ENCODE peak calls at places on chromosomes 12 and 14, in nine cellular contexts. One of them, this sample, is unnamed.

GRCh38 chr12:56518570-56518969 is 3.0 kb upstream of the RBMS2 start:
- DNase-seq in psoas muscle: no peak
- DNase-seq in upper lobe of right lung: no peak
- DNase-seq in OCI-LY7: no peak
- DNase-seq in hepatocyte: no peak
- DNase-seq in PC-9: peak; percentile 41
- DNase-seq in fibroblast of lung: no peak
- DNase-seq in AG04450: no peak
- DNase-seq in thyroid gland: no peak
- DNase-seq in this sample: peak; percentile 70

GRCh38 chr14:65732112-65732511 is 319.6 kb downstream of the FUT8 start:
- DNase-seq in AG04450: no peak
- DNase-seq in thyroid gland: no peak
- DNase-seq in upper lobe of right lung: no peak
- DNase-seq in PC-9: no peak
- DNase-seq in fibroblast of lung: no peak
- DNase-seq in psoas muscle: no peak
- DNase-seq in hepatocyte: no peak
- DNase-seq in OCI-LY7: no peak
- DNase-seq in this sample: no peak

GRCh38 chr12:60666895-60667294 is 1071.1 kb downstream of the SLC16A7 start:
- DNase-seq in psoas muscle: no peak
- DNase-seq in OCI-LY7: no peak
- DNase-seq in hepatocyte: no peak
- DNase-seq in thyroid gland: no peak
- DNase-seq in fibroblast of lung: no peak
- DNase-seq in PC-9: no peak
- DNase-seq in upper lobe of right lung: no peak
- DNase-seq in AG04450: no peak
- DNase-seq in this sample: no peak

GRCh38 chr12:79327465-79327864 is 363.3 kb downstream of the PAWR start:
- DNase-seq in thyroid gland: no peak
- DNase-seq in hepatocyte: no peak
- DNase-seq in AG04450: no peak
- DNase-seq in PC-9: no peak
- DNase-seq in psoas muscle: no peak
- DNase-seq in upper lobe of right lung: no peak
- DNase-seq in fibroblast of lung: no peak
- DNase-seq in OCI-LY7: no peak
- DNase-seq in this sample: no peak

GRCh38 chr12:61422786-61423185 is 837.4 kb upstream of the USP15 start:
- DNase-seq in thyroid gland: no peak
- DNase-seq in AG04450: no peak
- DNase-seq in hepatocyte: no peak
- DNase-seq in OCI-LY7: no peak
- DNase-seq in upper lobe of right lung: no peak
- DNase-seq in PC-9: no peak
- DNase-seq in fibroblast of lung: no peak
- DNase-seq in psoas muscle: no peak
- DNase-seq in this sample: no peak

GRCh38 chr12:32705783-32706182 is 26.7 kb downstream of the DNM1L start:
- DNase-seq in OCI-LY7: no peak
- DNase-seq in AG04450: no peak
- DNase-seq in psoas muscle: no peak
- DNase-seq in thyroid gland: no peak
- DNase-seq in PC-9: no peak
- DNase-seq in fibroblast of lung: no peak
- DNase-seq in hepatocyte: no peak
- DNase-seq in upper lobe of right lung: no peak
- DNase-seq in this sample: no peak

GRCh38 chr12:48937170-48937569 is 11.9 kb upstream of the FKBP11 start:
- DNase-seq in PC-9: no peak
- DNase-seq in OCI-LY7: peak; percentile 21
- DNase-seq in AG04450: no peak
- DNase-seq in upper lobe of right lung: peak; percentile 28
- DNase-seq in fibroblast of lung: no peak
- DNase-seq in thyroid gland: no peak
- DNase-seq in hepatocyte: no peak
- DNase-seq in psoas muscle: no peak
- DNase-seq in this sample: no peak

GRCh38 chr12:96070670-96071279 is 35.4 kb upstream of the LTA4H start:
- DNase-seq in thyroid gland: no peak
- DNase-seq in psoas muscle: no peak
- DNase-seq in upper lobe of right lung: no peak
- DNase-seq in fibroblast of lung: no peak
- DNase-seq in AG04450: no peak
- DNase-seq in PC-9: peak; percentile 53
- DNase-seq in OCI-LY7: peak; percentile 35
- DNase-seq in hepatocyte: no peak
- DNase-seq in this sample: peak; percentile 27

GRCh38 chr14:51643137-51643536 is 8.6 kb upstream of the FRMD6 start:
- DNase-seq in thyroid gland: no peak
- DNase-seq in psoas muscle: no peak
- DNase-seq in hepatocyte: no peak
- DNase-seq in AG04450: no peak
- DNase-seq in PC-9: no peak
- DNase-seq in upper lobe of right lung: no peak
- DNase-seq in OCI-LY7: no peak
- DNase-seq in fibroblast of lung: peak; percentile 70
- DNase-seq in this sample: peak; percentile 80

GRCh38 chr12:76025601-76026575 is 5.7 kb downstream of the PHLDA1 start:
- DNase-seq in fibroblast of lung: peak; percentile 89
- DNase-seq in AG04450: no peak
- DNase-seq in upper lobe of right lung: no peak
- DNase-seq in hepatocyte: no peak
- DNase-seq in PC-9: peak; percentile 14
- DNase-seq in psoas muscle: no peak
- DNase-seq in OCI-LY7: no peak
- DNase-seq in thyroid gland: no peak
- DNase-seq in this sample: peak; percentile 25

GRCh38 chr14:101200650-101201516 is 297.4 kb upstream of the RTL1 start:
- DNase-seq in upper lobe of right lung: peak; percentile 43
- DNase-seq in hepatocyte: no peak
- DNase-seq in PC-9: no peak
- DNase-seq in thyroid gland: no peak
- DNase-seq in AG04450: no peak
- DNase-seq in psoas muscle: peak; percentile 7
- DNase-seq in fibroblast of lung: no peak
- DNase-seq in OCI-LY7: no peak
- DNase-seq in this sample: no peak

DNA sequence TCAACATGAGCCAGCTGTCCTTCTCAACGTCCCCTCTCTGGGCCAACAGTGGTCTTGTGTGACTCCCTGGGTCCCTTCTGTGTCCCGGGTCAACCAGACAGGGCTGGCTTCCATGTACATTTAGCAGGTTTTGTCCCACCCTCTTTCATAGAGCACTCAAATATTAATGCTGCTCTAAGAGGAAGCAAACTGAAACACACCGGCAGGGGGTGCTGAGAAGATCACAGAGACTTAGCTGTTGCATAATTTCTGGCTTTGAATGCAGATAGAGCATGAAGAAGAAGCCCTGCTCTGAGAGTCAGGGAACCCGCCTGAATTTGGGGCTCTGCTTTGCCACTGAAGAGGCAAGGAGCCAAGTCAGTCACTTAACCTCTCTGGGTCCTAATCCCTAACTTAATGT is 138.7 kb downstream of the ESRRB start:
- DNase-seq in upper lobe of right lung: peak; percentile 37
- DNase-seq in PC-9: no peak
- DNase-seq in psoas muscle: no peak
- DNase-seq in AG04450: no peak
- DNase-seq in thyroid gland: peak; percentile 22
- DNase-seq in OCI-LY7: peak; percentile 3
- DNase-seq in fibroblast of lung: peak; percentile 4
- DNase-seq in hepatocyte: no peak
- DNase-seq in this sample: no peak
- TF ChIP-seq CTCF in upper lobe of right lung: peak; percentile 15
- TF ChIP-seq CTCF in PC-9: peak; percentile 58
- TF ChIP-seq CTCF in psoas muscle: no peak
- TF ChIP-seq CTCF in AG04450: peak; percentile 32
- TF ChIP-seq CTCF in thyroid gland: no peak
- TF ChIP-seq CTCF in OCI-LY7: peak; percentile 47
- TF ChIP-seq CTCF in fibroblast of lung: peak; percentile 13
- TF ChIP-seq CTCF in hepatocyte: no peak
- TF ChIP-seq CTCF in this sample: peak; percentile 6

GRCh38 chr14:103121161-103121845 is 2.0 kb upstream of the TNFAIP2 start:
- DNase-seq in OCI-LY7: no peak
- DNase-seq in upper lobe of right lung: peak; percentile 85
- DNase-seq in psoas muscle: peak; percentile 89
- DNase-seq in thyroid gland: no peak
- DNase-seq in PC-9: no peak
- DNase-seq in fibroblast of lung: peak; percentile 60
- DNase-seq in AG04450: no peak
- DNase-seq in hepatocyte: no peak
- DNase-seq in this sample: peak; percentile 49

GRCh38 chr14:103123634-103124500 is 606 bp downstream of the TNFAIP2 start:
- DNase-seq in PC-9: peak; percentile 76
- DNase-seq in hepatocyte: peak; percentile 60
- DNase-seq in thyroid gland: peak; percentile 47
- DNase-seq in fibroblast of lung: no peak
- DNase-seq in upper lobe of right lung: no peak
- DNase-seq in AG04450: no peak
- DNase-seq in psoas muscle: peak; percentile 85
- DNase-seq in OCI-LY7: no peak
- DNase-seq in this sample: peak; percentile 48

GRCh38 chr14:103122578-103123127 is 608 bp upstream of the TNFAIP2 start:
- DNase-seq in PC-9: no peak
- DNase-seq in fibroblast of lung: no peak
- DNase-seq in hepatocyte: no peak
- DNase-seq in psoas muscle: peak; percentile 72
- DNase-seq in thyroid gland: no peak
- DNase-seq in OCI-LY7: no peak
- DNase-seq in upper lobe of right lung: no peak
- DNase-seq in AG04450: no peak
- DNase-seq in this sample: no peak

GRCh38 chr14:103123128-103123633 is at the start of gene TNFAIP2:
- DNase-seq in OCI-LY7: no peak
- DNase-seq in psoas muscle: peak; percentile 84
- DNase-seq in hepatocyte: no peak
- DNase-seq in PC-9: peak; percentile 68
- DNase-seq in AG04450: no peak
- DNase-seq in upper lobe of right lung: peak; percentile 85
- DNase-seq in fibroblast of lung: no peak
- DNase-seq in thyroid gland: no peak
- DNase-seq in this sample: peak; percentile 44

GRCh38 chr14:103121846-103122577 is 1.2 kb upstream of the TNFAIP2 start:
- DNase-seq in AG04450: no peak
- DNase-seq in psoas muscle: peak; percentile 95
- DNase-seq in PC-9: peak; percentile 100
- DNase-seq in hepatocyte: peak; percentile 87
- DNase-seq in fibroblast of lung: peak; percentile 80
- DNase-seq in upper lobe of right lung: peak; percentile 89
- DNase-seq in OCI-LY7: no peak
- DNase-seq in thyroid gland: peak; percentile 73
- DNase-seq in this sample: peak; percentile 70
- H3K4me3 ChIP-seq in AG04450: no peak overlapping the region
- H3K4me3 ChIP-seq in psoas muscle: peak overlapping the region; percentile 79
- H3K4me3 ChIP-seq in PC-9: peak overlapping the region; percentile 81
- H3K4me3 ChIP-seq in hepatocyte: no peak overlapping the region
- H3K4me3 ChIP-seq in fibroblast of lung: no peak overlapping the region
- H3K4me3 ChIP-seq in upper lobe of right lung: peak overlapping the region; percentile 66
- H3K4me3 ChIP-seq in OCI-LY7: no peak overlapping the region
- H3K4me3 ChIP-seq in thyroid gland: no peak overlapping the region
- H3K4me3 ChIP-seq in this sample: peak overlapping the region; percentile 36

GRCh38 chr14:74501135-74501614 is 7.6 kb downstream of the ISCA2 start:
- DNase-seq in hepatocyte: peak; percentile 85
- DNase-seq in thyroid gland: peak; percentile 95
- DNase-seq in psoas muscle: peak; percentile 79
- DNase-seq in AG04450: peak; percentile 51
- DNase-seq in upper lobe of right lung: peak; percentile 87
- DNase-seq in PC-9: peak; percentile 42
- DNase-seq in fibroblast of lung: peak; percentile 82
- DNase-seq in OCI-LY7: peak; percentile 31
- DNase-seq in this sample: peak; percentile 71
- TF ChIP-seq CTCF in hepatocyte: peak; percentile 82
- TF ChIP-seq CTCF in thyroid gland: peak; percentile 58
- TF ChIP-seq CTCF in psoas muscle: peak; percentile 47
- TF ChIP-seq CTCF in AG04450: peak; percentile 95
- TF ChIP-seq CTCF in upper lobe of right lung: peak; percentile 67
- TF ChIP-seq CTCF in PC-9: peak; percentile 47
- TF ChIP-seq CTCF in fibroblast of lung: peak; percentile 72
- TF ChIP-seq CTCF in OCI-LY7: peak; percentile 67
- TF ChIP-seq CTCF in this sample: peak; percentile 83

GRCh38 chr14:22713631-22713950 is 52.9 kb upstream of the OXA1L start:
- DNase-seq in psoas muscle: no peak
- DNase-seq in fibroblast of lung: no peak
- DNase-seq in AG04450: no peak
- DNase-seq in hepatocyte: no peak
- DNase-seq in upper lobe of right lung: no peak
- DNase-seq in PC-9: no peak
- DNase-seq in thyroid gland: no peak
- DNase-seq in OCI-LY7: no peak
- DNase-seq in this sample: no peak
- H3K4me3 ChIP-seq in psoas muscle: peak overlapping the region; percentile 49
- H3K4me3 ChIP-seq in fibroblast of lung: no peak overlapping the region
- H3K4me3 ChIP-seq in AG04450: no peak overlapping the region
- H3K4me3 ChIP-seq in hepatocyte: no peak overlapping the region
- H3K4me3 ChIP-seq in upper lobe of right lung: peak overlapping the region; percentile 47
- H3K4me3 ChIP-seq in PC-9: peak overlapping the region; percentile 48
- H3K4me3 ChIP-seq in thyroid gland: no peak overlapping the region
- H3K4me3 ChIP-seq in OCI-LY7: peak overlapping the region; percentile 62
- H3K4me3 ChIP-seq in this sample: peak overlapping the region; percentile 30

GRCh38 chr12:109934026-109934425 is 34.0 kb downstream of the TCHP start:
- DNase-seq in PC-9: peak; percentile 28
- DNase-seq in thyroid gland: peak; percentile 77
- DNase-seq in psoas muscle: no peak
- DNase-seq in OCI-LY7: peak; percentile 32
- DNase-seq in hepatocyte: no peak
- DNase-seq in AG04450: peak; percentile 27
- DNase-seq in upper lobe of right lung: no peak
- DNase-seq in fibroblast of lung: peak; percentile 43
- DNase-seq in this sample: peak; percentile 16
- TF ChIP-seq CTCF in PC-9: peak; percentile 50
- TF ChIP-seq CTCF in thyroid gland: no peak
- TF ChIP-seq CTCF in psoas muscle: no peak
- TF ChIP-seq CTCF in OCI-LY7: peak; percentile 63
- TF ChIP-seq CTCF in hepatocyte: peak; percentile 33
- TF ChIP-seq CTCF in AG04450: peak; percentile 88
- TF ChIP-seq CTCF in upper lobe of right lung: peak; percentile 22
- TF ChIP-seq CTCF in fibroblast of lung: peak; percentile 47
- TF ChIP-seq CTCF in this sample: peak; percentile 65

GRCh38 chr14:73770977-73771847 is 57.0 kb upstream of the PNMA1 start:
- DNase-seq in fibroblast of lung: no peak
- DNase-seq in psoas muscle: no peak
- DNase-seq in thyroid gland: peak; percentile 66
- DNase-seq in hepatocyte: peak; percentile 12
- DNase-seq in PC-9: no peak
- DNase-seq in upper lobe of right lung: no peak
- DNase-seq in OCI-LY7: no peak
- DNase-seq in AG04450: no peak
- DNase-seq in this sample: no peak
- H3K4me3 ChIP-seq in fibroblast of lung: no peak overlapping the region
- H3K4me3 ChIP-seq in psoas muscle: peak overlapping the region; percentile 5
- H3K4me3 ChIP-seq in thyroid gland: no peak overlapping the region
- H3K4me3 ChIP-seq in hepatocyte: no peak overlapping the region
- H3K4me3 ChIP-seq in PC-9: no peak overlapping the region
- H3K4me3 ChIP-seq in upper lobe of right lung: no peak overlapping the region
- H3K4me3 ChIP-seq in OCI-LY7: peak overlapping the region; percentile 49
- H3K4me3 ChIP-seq in AG04450: no peak overlapping the region
- H3K4me3 ChIP-seq in this sample: no peak overlapping the region

DNA sequence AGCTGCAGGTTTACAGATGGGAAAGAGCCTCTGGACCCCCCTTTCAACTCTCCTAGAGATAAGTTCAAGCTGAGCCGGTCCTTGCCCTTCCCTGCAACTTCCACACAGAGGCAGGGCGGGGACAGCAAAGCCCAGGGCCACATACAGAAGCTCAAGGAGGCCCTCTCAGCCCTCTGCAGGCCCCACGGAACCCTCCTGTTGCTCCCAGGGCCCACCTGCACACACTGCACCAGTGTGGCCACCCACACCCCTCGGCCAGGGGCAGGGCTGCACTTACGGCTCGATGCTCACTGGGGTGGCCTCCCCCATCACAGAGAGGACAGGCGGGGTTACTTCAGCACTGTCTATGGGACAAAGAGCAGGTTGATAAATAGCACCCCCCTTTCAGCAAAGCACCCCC is 13.0 kb upstream of the PNMA1 start:
- DNase-seq in hepatocyte: peak; percentile 10
- DNase-seq in AG04450: no peak
- DNase-seq in PC-9: no peak
- DNase-seq in thyroid gland: no peak
- DNase-seq in upper lobe of right lung: peak; percentile 61
- DNase-seq in psoas muscle: no peak
- DNase-seq in OCI-LY7: no peak
- DNase-seq in fibroblast of lung: no peak
- DNase-seq in this sample: no peak
- TF ChIP-seq CTCF in hepatocyte: no peak
- TF ChIP-seq CTCF in AG04450: no peak
- TF ChIP-seq CTCF in PC-9: no peak
- TF ChIP-seq CTCF in thyroid gland: no peak
- TF ChIP-seq CTCF in upper lobe of right lung: no peak
- TF ChIP-seq CTCF in psoas muscle: no peak
- TF ChIP-seq CTCF in OCI-LY7: no peak
- TF ChIP-seq CTCF in fibroblast of lung: no peak
- TF ChIP-seq CTCF in this sample: no peak

This sample was measured in AG10803.